ENCODE peak calls at places on chromosomes 13 and 19, in five cellular contexts. T is HCT116, J is GM12878, Q is WTC11, L is K562. M is an unnamed sample.

GRCh38 chr19:41936961-41937360 is 8.7 kb upstream of the ERFL start:
- DNase-seq in L (no peak), J (no peak), T (no peak), Q (no peak), M (no peak)

GRCh38 chr19:46828484-46828883 is 22.2 kb downstream of the AP2S1 start:
- DNase-seq in Q (no peak), J (no peak), L (no peak), T (no peak), M (no peak)

GRCh38 chr13:97445504-97446187 is 11.7 kb downstream of the RAP2A start:
- DNase-seq in T (no peak), Q (no peak), L (no peak), J (no peak), M (no peak)

GRCh38 chr13:99087130-99087953 is 109.5 kb upstream of the DOCK9 start:
- DNase-seq in L (peak; percentile 90), J (peak; percentile 36), T (peak; percentile 71), Q (peak; percentile 95), M (peak; percentile 94)

GRCh38 chr13:107864543-107865460 is 350.5 kb downstream of the LIG4 start:
- DNase-seq in L (peak; percentile 95), J (no peak), Q (peak; percentile 35), T (no peak), M (no peak)

GRCh38 chr19:51366999-51367564 is 894 bp upstream of the ETFB start:
- DNase-seq in J (no peak), Q (peak; percentile 25), L (no peak), T (no peak), M (no peak)

GRCh38 chr13:109152311-109152820 is 523.0 kb downstream of the MYO16 start:
- DNase-seq in L (no peak), Q (no peak), T (no peak), J (no peak), M (no peak)

GRCh38 chr19:2188708-2189385 is 25.1 kb downstream of the DOT1L start:
- DNase-seq in Q (no peak), J (no peak), L (no peak), T (no peak), M (no peak)

GRCh38 chr19:33302974-33303790 is 848 bp upstream of the CEBPA start:
- DNase-seq in T (no peak), Q (peak; percentile 61), L (no peak), J (no peak), M (peak; percentile 74)

GRCh38 chr13:32225494-32225931 is 89.7 kb downstream of the ZAR1L start:
- DNase-seq in J (no peak), Q (no peak), L (no peak), T (no peak), M (no peak)

GRCh38 chr13:88223958-88224357 is 552.8 kb downstream of the SLITRK5 start:
- DNase-seq in J (no peak), Q (no peak), L (no peak), T (no peak), M (no peak)

GRCh38 chr19:8512115-8512967 is 1.6 kb downstream of the ZNF414 start:
- DNase-seq in L (peak; percentile 88), Q (peak; percentile 68), T (peak; percentile 67), J (no peak), M (peak; percentile 74)

GRCh38 chr19:40411125-40411842 is 1.9 kb downstream of the PRX start:
- DNase-seq in T (no peak), L (no peak), Q (no peak), J (no peak), M (no peak)

GRCh38 chr13:71625694-71626093 is 241.3 kb downstream of the DACH1 start:
- DNase-seq in T (no peak), J (no peak), L (no peak), Q (no peak), M (no peak)

GRCh38 chr13:42272776-42273175 is 824 bp downstream of the AKAP11 start:
- DNase-seq in T (no peak), L (no peak), J (no peak), Q (no peak), M (no peak)

GRCh38 chr19:42919757-42920079 is 2.0 kb upstream of the PSG6 start:
- DNase-seq in J (no peak), Q (no peak), L (no peak), T (no peak), M (no peak)

GRCh38 chr19:47391510-47392223 is 27.7 kb downstream of the MEIS3 start:
- DNase-seq in Q (peak; percentile 91), T (peak; percentile 49), J (peak; percentile 12), L (peak; percentile 83), M (peak; percentile 83)

GRCh38 chr19:52603558-52604207 is 33.6 kb downstream of the ZNF701 start:
- DNase-seq in Q (no peak), T (no peak), L (no peak), J (no peak), M (no peak)

GRCh38 chr13:81171065-81171647 is 830.2 kb upstream of the SPRY2 start:
- DNase-seq in J (no peak), Q (no peak), L (peak; percentile 9), T (peak; percentile 3), M (peak; percentile 46)

GRCh38 chr19:7101498-7102253 is 32.2 kb downstream of the ZNF557 start:
- DNase-seq in J (no peak), Q (no peak), T (no peak), L (no peak), M (no peak)

GRCh38 chr13:108558489-108558888 is 70.9 kb upstream of the MYO16 start:
- DNase-seq in Q (no peak), L (no peak), T (no peak), J (no peak), M (no peak)

GRCh38 chr13:31209172-31209818 is 9.5 kb downstream of the B3GLCT start:
- DNase-seq in T (no peak), J (no peak), Q (no peak), L (no peak), M (peak; percentile 58)

GRCh38 chr19:52941941-52942370 is 18.7 kb upstream of the ZNF888 start:
- DNase-seq in Q (peak; percentile 45), T (no peak), J (no peak), L (peak; percentile 55), M (peak; percentile 7)

GRCh38 chr13:67298297-67298696 is 68.2 kb upstream of the PCDH9 start:
- DNase-seq in L (no peak), T (no peak), Q (no peak), J (no peak), M (no peak)

GRCh38 chr13:77002590-77003190 is 10.8 kb downstream of the CLN5 start:
- DNase-seq in J (no peak), L (peak; percentile 32), T (peak; percentile 12), Q (no peak), M (peak; percentile 68)

GRCh38 chr13:44300895-44301638 is 72.6 kb upstream of the SERP2 start:
- DNase-seq in T (peak; percentile 36), J (peak; percentile 56), Q (no peak), L (no peak), M (no peak)

GRCh38 chr13:99484405-99484981 is 16.8 kb upstream of the TM9SF2 start:
- DNase-seq in Q (no peak), L (no peak), T (no peak), J (no peak), M (no peak)

GRCh38 chr19:30799854-30800755 is 427.9 kb downstream of the ZNF536 start:
- DNase-seq in T (no peak), J (no peak), Q (peak; percentile 87), L (peak; percentile 57), M (peak; percentile 81)

GRCh38 chr13:20814224-20814910 is 40.6 kb upstream of the EEF1AKMT1 start:
- DNase-seq in L (no peak), Q (no peak), J (no peak), T (no peak), M (peak; percentile 25)

GRCh38 chr13:28035146-28035782 is 46.8 kb upstream of the URAD start:
- DNase-seq in T (peak; percentile 22), Q (no peak), J (no peak), L (no peak), M (no peak)

GRCh38 chr13:28031929-28032328 is 43.4 kb upstream of the URAD start:
- DNase-seq in L (no peak), Q (no peak), T (no peak), J (no peak), M (no peak)

GRCh38 chr13:28031220-28031903 is 42.9 kb upstream of the URAD start:
- DNase-seq in Q (no peak), J (no peak), L (no peak), T (no peak), M (no peak)

GRCh38 chr13:28037399-28037798 is 48.9 kb upstream of the URAD start:
- DNase-seq in Q (no peak), J (no peak), T (peak; percentile 56), L (no peak), M (no peak)

GRCh38 chr13:28034256-28034655 is 45.8 kb upstream of the URAD start:
- DNase-seq in J (no peak), Q (no peak), T (no peak), L (no peak), M (no peak)
- TF ChIP-seq SP1 in J (no peak), Q (no peak), T (no peak), L (no peak), M (no peak)

GRCh38 chr13:34044041-34044440 is 226.1 kb downstream of the RFC3 start:
- DNase-seq in T (no peak), J (no peak), Q (no peak), L (no peak), M (no peak)
- TF ChIP-seq SP1 in T (no peak), J (no peak), Q (no peak), L (no peak), M (no peak)

GRCh38 chr19:29549105-29550070 is 23.6 kb downstream of the VSTM2B start:
- DNase-seq in J (no peak), Q (no peak), L (no peak), T (no peak), M (no peak)
- TF ChIP-seq SP1 in J (no peak), Q (no peak), L (no peak), T (no peak), M (no peak)

GRCh38 chr19:37914908-37915307 is 7.9 kb downstream of the SIPA1L3 start:
- DNase-seq in L (no peak), Q (no peak), J (peak; percentile 77), T (no peak), M (no peak)
- TF ChIP-seq SP1 in L (no peak), Q (no peak), J (no peak), T (no peak), M (no peak)

DNA sequence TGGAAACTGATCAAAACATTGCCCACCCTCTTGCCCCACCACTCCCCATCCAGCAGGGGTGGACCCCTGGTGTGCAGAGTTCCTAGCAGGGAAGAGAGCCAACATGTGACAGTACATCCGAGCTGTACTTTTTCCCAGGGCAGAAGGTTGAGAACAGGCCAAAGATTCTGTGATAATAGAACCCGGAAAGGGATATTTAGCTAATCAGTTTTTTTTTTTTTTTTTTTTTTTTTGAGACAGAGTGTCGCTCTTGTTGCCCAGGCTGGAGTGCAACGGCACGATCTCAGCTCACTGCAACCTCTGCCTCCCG is 8.7 kb downstream of the RRAS start:
- DNase-seq in L (no peak), J (no peak), T (no peak), Q (no peak), M (no peak)
- TF ChIP-seq SP1 in L (no peak), J (no peak), T (no peak), Q (no peak), M (no peak)

GRCh38 chr19:54459282-54460229 is 4.0 kb downstream of the LENG9 start:
- DNase-seq in T (no peak), L (no peak), Q (no peak), J (no peak), M (no peak)
- TF ChIP-seq SP1 in T (no peak), L (no peak), Q (no peak), J (no peak), M (no peak)

DNA sequence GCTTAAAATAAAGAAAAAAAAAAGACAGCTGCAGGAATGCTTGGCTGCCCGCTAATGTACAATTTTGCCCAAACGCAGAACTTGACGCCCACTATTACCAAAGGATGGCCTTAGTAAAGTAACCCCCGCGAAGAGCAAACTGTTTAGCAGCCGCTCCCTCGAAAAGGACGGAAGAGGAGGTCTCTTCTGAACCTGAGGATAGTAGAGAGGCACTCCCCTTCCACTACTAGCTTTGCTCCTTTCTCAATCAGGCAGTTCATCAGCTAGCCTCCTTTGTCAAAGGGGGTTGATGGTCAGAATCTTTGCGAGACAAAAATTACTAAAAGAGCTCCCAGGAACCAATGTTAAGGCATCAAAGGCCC is 556 bp downstream of the CAB39L start:
- DNase-seq in L (peak; percentile 19), Q (no peak), T (no peak), J (no peak), M (peak; percentile 6)
- TF ChIP-seq SP1 in L (no peak), Q (no peak), T (no peak), J (no peak), M (no peak)

M was measured in HEK293T.